ENCODE peak calls at places on chromosomes 2 and 18, in seven cellular contexts. X is foreskin fibroblast, Q is colonic mucosa, C is fibroblast of pulmonary artery, I is GM12878, A is PC-9, K is HL-60. N is an unnamed sample.

GRCh38 chr2:1613731-1614354 is 130.5 kb downstream of the PXDN start:
- DNase-seq in X (peak; percentile 55), Q (no peak), C (peak; percentile 77), I (no peak), A (peak; percentile 41), K (no peak), N (no peak)

GRCh38 chr2:212939777-212940531 is 211.5 kb downstream of the IKZF2 start:
- DNase-seq in X (no peak), Q (peak; percentile 80), C (no peak), I (no peak), A (peak; percentile 52), K (no peak), N (no peak)

GRCh38 chr2:171595896-171596295 is 73.6 kb downstream of the CYBRD1 start:
- DNase-seq in X (peak; percentile 94), Q (no peak), C (peak; percentile 87), I (no peak), A (no peak), K (no peak), N (no peak)

GRCh38 chr18:49112664-49113063 is 161.9 kb upstream of the SMAD7 start:
- DNase-seq in X (no peak), Q (no peak), C (no peak), I (no peak), A (no peak), K (no peak), N (no peak)

GRCh38 chr2:136075466-136075865 is 42.5 kb downstream of the CXCR4 start:
- DNase-seq in X (no peak), Q (no peak), C (no peak), I (no peak), A (no peak), K (no peak), N (no peak)

GRCh38 chr2:70790079-70790963 is at the start of gene FIGLA:
- DNase-seq in X (peak; percentile 8), Q (no peak), C (no peak), I (no peak), A (no peak), K (no peak), N (no peak)

GRCh38 chr2:172038121-172038520 is 38.4 kb downstream of the METAP1D start:
- DNase-seq in X (no peak), Q (no peak), C (no peak), I (no peak), A (no peak), K (no peak), N (no peak)

GRCh38 chr18:46899274-46899948 is 17.9 kb downstream of the PIAS2 start:
- DNase-seq in X (no peak), Q (no peak), C (no peak), I (no peak), A (no peak), K (no peak), N (peak; percentile 83)

GRCh38 chr2:12721571-12722444 is 5.1 kb downstream of the TRIB2 start:
- DNase-seq in X (peak; percentile 46), Q (no peak), C (peak; percentile 83), I (no peak), A (no peak), K (no peak), N (no peak)

GRCh38 chr2:237012577-237013237 is 73.0 kb upstream of the COPS8 start:
- DNase-seq in X (no peak), Q (no peak), C (peak; percentile 90), I (no peak), A (no peak), K (no peak), N (no peak)

GRCh38 chr2:182715121-182715895 is 749 bp upstream of the DNAJC10 start:
- DNase-seq in X (peak; percentile 34), Q (no peak), C (peak; percentile 38), I (no peak), A (no peak), K (peak; percentile 6), N (no peak)

GRCh38 chr2:2640371-2640770 is 309.3 kb upstream of the MYT1L start:
- DNase-seq in X (no peak), Q (no peak), C (no peak), I (no peak), A (no peak), K (no peak), N (no peak)

GRCh38 chr18:69992776-69993175 is 45.1 kb upstream of the CD226 start:
- DNase-seq in X (peak; percentile 73), Q (no peak), C (peak; percentile 31), I (no peak), A (no peak), K (no peak), N (no peak)

GRCh38 chr2:125858366-125858765 is 797.6 kb upstream of the GYPC start:
- DNase-seq in X (no peak), Q (no peak), C (no peak), I (no peak), A (no peak), K (no peak), N (no peak)

GRCh38 chr2:96538487-96539214 is 2.1 kb downstream of the ARID5A start:
- DNase-seq in X (peak; percentile 69), Q (peak; percentile 76), C (no peak), I (peak; percentile 31), A (no peak), K (peak; percentile 79), N (peak; percentile 94)

GRCh38 chr18:73615506-73615905 is 532.1 kb downstream of the FBXO15 start:
- DNase-seq in X (peak; percentile 38), Q (no peak), C (no peak), I (no peak), A (no peak), K (no peak), N (no peak)

GRCh38 chr2:104769096-104769495 is 84.8 kb upstream of the POU3F3 start:
- DNase-seq in X (peak; percentile 72), Q (no peak), C (peak; percentile 56), I (no peak), A (no peak), K (no peak), N (no peak)

GRCh38 chr2:127043367-127044164 is 63.4 kb downstream of the BIN1 start:
- DNase-seq in X (no peak), Q (no peak), C (no peak), I (no peak), A (peak; percentile 26), K (no peak), N (no peak)

GRCh38 chr2:178208336-178208735 is 14.0 kb downstream of the OSBPL6 start:
- DNase-seq in X (no peak), Q (no peak), C (no peak), I (no peak), A (no peak), K (no peak), N (no peak)

GRCh38 chr2:178205853-178206516 is 11.7 kb downstream of the OSBPL6 start:
- DNase-seq in X (peak; percentile 63), Q (no peak), C (peak; percentile 15), I (no peak), A (no peak), K (no peak), N (no peak)

GRCh38 chr2:178202927-178203326 is 8.6 kb downstream of the OSBPL6 start:
- DNase-seq in X (no peak), Q (no peak), C (no peak), I (no peak), A (no peak), K (no peak), N (no peak)

GRCh38 chr2:178208817-178209216 is 14.5 kb downstream of the OSBPL6 start:
- DNase-seq in X (peak; percentile 26), Q (no peak), C (peak; percentile 28), I (no peak), A (no peak), K (no peak), N (no peak)

GRCh38 chr2:178204987-178205386 is 10.7 kb downstream of the OSBPL6 start:
- DNase-seq in X (no peak), Q (no peak), C (no peak), I (no peak), A (no peak), K (no peak), N (no peak)
- H3K4me3 ChIP-seq in X (no peak overlapping the region), Q (no peak overlapping the region), C (no peak overlapping the region), I (no peak overlapping the region), A (no peak overlapping the region), K (no peak overlapping the region), N (no peak overlapping the region)

GRCh38 chr2:197191948-197192338 is 118.6 kb downstream of the ANKRD44 start:
- DNase-seq in X (no peak), Q (no peak), C (no peak), I (no peak), A (no peak), K (no peak), N (no peak)

GRCh38 chr2:197198890-197199289 is 111.7 kb downstream of the ANKRD44 start:
- DNase-seq in X (no peak), Q (peak; percentile 54), C (peak; percentile 51), I (peak; percentile 98), A (no peak), K (peak; percentile 98), N (peak; percentile 60)

GRCh38 chr2:197197808-197198409 is 112.7 kb downstream of the ANKRD44 start:
- DNase-seq in X (no peak), Q (no peak), C (no peak), I (no peak), A (no peak), K (no peak), N (no peak)

GRCh38 chr2:197196737-197197136 is 113.8 kb downstream of the ANKRD44 start:
- DNase-seq in X (no peak), Q (no peak), C (no peak), I (no peak), A (no peak), K (no peak), N (no peak)

GRCh38 chr2:197195591-197195990 is 115.0 kb downstream of the ANKRD44 start:
- DNase-seq in X (no peak), Q (no peak), C (no peak), I (no peak), A (no peak), K (no peak), N (no peak)
- H3K4me3 ChIP-seq in X (no peak overlapping the region), Q (no peak overlapping the region), C (no peak overlapping the region), I (no peak overlapping the region), A (no peak overlapping the region), K (no peak overlapping the region), N (no peak overlapping the region)

GRCh38 chr2:105796791-105797190 is 52.1 kb downstream of the NCK2 start:
- DNase-seq in X (peak; percentile 16), Q (no peak), C (no peak), I (no peak), A (no peak), K (no peak), N (no peak)

GRCh38 chr2:105797298-105797819 is 52.6 kb downstream of the NCK2 start:
- DNase-seq in X (peak; percentile 43), Q (no peak), C (peak; percentile 58), I (peak; percentile 65), A (no peak), K (peak; percentile 94), N (no peak)

GRCh38 chr2:105794926-105795574 is 50.3 kb downstream of the NCK2 start:
- DNase-seq in X (no peak), Q (no peak), C (no peak), I (no peak), A (no peak), K (no peak), N (no peak)

GRCh38 chr2:105795575-105795934 is 50.8 kb downstream of the NCK2 start:
- DNase-seq in X (no peak), Q (no peak), C (no peak), I (no peak), A (no peak), K (peak; percentile 50), N (peak; percentile 51)

GRCh38 chr2:105796131-105796638 is 51.5 kb downstream of the NCK2 start:
- DNase-seq in X (no peak), Q (no peak), C (no peak), I (no peak), A (no peak), K (peak; percentile 89), N (no peak)
- H3K4me3 ChIP-seq in X (no peak overlapping the region), Q (no peak overlapping the region), C (no peak overlapping the region), I (peak overlapping the region; percentile 12), A (no peak overlapping the region), K (no peak overlapping the region), N (no peak overlapping the region)

GRCh38 chr2:63849381-63850203 is 7.9 kb downstream of the UGP2 start:
- DNase-seq in X (no peak), Q (no peak), C (peak; percentile 44), I (no peak), A (peak; percentile 34), K (no peak), N (peak; percentile 93)
- H3K4me3 ChIP-seq in X (peak overlapping the region; percentile 9), Q (no peak overlapping the region), C (no peak overlapping the region), I (no peak overlapping the region), A (no peak overlapping the region), K (no peak overlapping the region), N (no peak overlapping the region)

N was measured in HAP-1.